ENCODE peak calls at places on chromosomes 1 and 21, in eight cellular contexts. Q is prostate gland, I is fibroblast of lung, O is heart right ventricle, C is IMR-90, Z is mucosa of descending colon, S is right lobe of liver, X is Karpas-422. B is an unnamed sample. For H3K9me3 and H3K4me1, the result is how much of the 10 kb centered on the place peaks cover.

GRCh38 chr1:28782011-28782410 is 30.0 kb upstream of the OPRD1 start:
- DNase-seq in O (no peak), C (no peak), Q (no peak), X (no peak), I (no peak), S (no peak), Z (no peak), B (peak)

GRCh38 chr1:47725000-47725731 is 272.0 kb downstream of the TRABD2B start:
- DNase-seq in I (no peak), C (no peak), X (no peak), O (no peak), Z (no peak), Q (no peak), S (no peak), B (peak)

GRCh38 chr1:18746981-18747380 is 112.5 kb downstream of the TAS1R2 start:
- DNase-seq in S (no peak), Q (no peak), C (no peak), Z (no peak), I (no peak), X (no peak), O (no peak), B (no peak)

GRCh38 chr1:165259706-165260105 is 96.8 kb downstream of the LMX1A start:
- DNase-seq in Z (no peak), X (no peak), C (no peak), O (no peak), I (no peak), S (no peak), Q (no peak), B (no peak)

GRCh38 chr1:78839704-78840277 is 166.7 kb downstream of the ADGRL4 start:
- DNase-seq in Z (no peak), X (peak), Q (peak), I (peak), O (no peak), S (no peak), C (peak), B (no peak)

GRCh38 chr1:41381691-41382530 is 20.7 kb downstream of the FOXO6 start:
- DNase-seq in C (no peak), I (peak), O (peak), S (no peak), X (no peak), Z (no peak), Q (no peak), B (peak)

GRCh38 chr1:10640079-10640578 is 156.3 kb downstream of the CASZ1 start:
- DNase-seq in Q (no peak), X (no peak), Z (no peak), O (peak), I (no peak), C (no peak), S (no peak), B (no peak)

GRCh38 chr1:38274974-38275373 is 228.4 kb upstream of the POU3F1 start:
- DNase-seq in S (no peak), C (no peak), I (no peak), Q (no peak), O (peak), X (no peak), Z (no peak), B (no peak)

GRCh38 chr1:200992382-200993101 is 31.0 kb downstream of the KIF21B start:
- DNase-seq in X (no peak), C (no peak), S (no peak), Z (no peak), Q (no peak), I (no peak), O (no peak), B (no peak)

GRCh38 chr1:204104331-204105222 is 31.7 kb downstream of the SOX13 start:
- DNase-seq in Z (peak), I (no peak), S (no peak), X (no peak), Q (no peak), O (peak), C (no peak), B (no peak)

GRCh38 chr1:167095368-167095767 is 1.5 kb downstream of the STYXL2 start:
- DNase-seq in I (peak), O (no peak), X (no peak), Q (no peak), C (peak), S (no peak), Z (no peak), B (no peak)

GRCh38 chr1:209516771-209517471 is 66.6 kb upstream of the CAMK1G start:
- DNase-seq in C (no peak), Q (no peak), S (no peak), O (no peak), Z (no peak), X (no peak), I (no peak), B (no peak)

GRCh38 chr1:41175546-41175945 is 66.6 kb downstream of the SCMH1 start:
- DNase-seq in C (peak), X (no peak), S (no peak), Q (no peak), O (no peak), I (no peak), Z (no peak), B (no peak)

GRCh38 chr1:173193639-173194038 is 13.5 kb downstream of the TNFSF4 start:
- DNase-seq in O (no peak), I (peak), X (peak), Q (no peak), Z (no peak), S (no peak), C (peak), B (no peak)

GRCh38 chr1:43382027-43382771 is 7.4 kb downstream of the MED8 start:
- DNase-seq in O (no peak), C (no peak), S (no peak), Q (no peak), Z (no peak), I (peak), X (no peak), B (no peak)

GRCh38 chr1:3019516-3020051 is 1.7 kb upstream of the ACTRT2 start:
- DNase-seq in S (no peak), Q (no peak), X (no peak), C (no peak), I (no peak), O (peak), Z (peak), B (peak)

GRCh38 chr1:3018051-3018471 is 3.2 kb upstream of the ACTRT2 start:
- DNase-seq in S (no peak), O (peak), Q (no peak), Z (peak), X (no peak), I (no peak), C (no peak), B (peak)

GRCh38 chr1:3019007-3019515 is 2.2 kb upstream of the ACTRT2 start:
- DNase-seq in Q (no peak), X (no peak), S (no peak), I (no peak), C (no peak), Z (peak), O (no peak), B (peak)

GRCh38 chr1:3017440-3018050 is 3.7 kb upstream of the ACTRT2 start:
- DNase-seq in I (no peak), Q (no peak), C (no peak), Z (no peak), X (no peak), O (no peak), S (peak), B (peak)

GRCh38 chr1:3018576-3018975 is 2.7 kb upstream of the ACTRT2 start:
- DNase-seq in S (no peak), C (no peak), Q (no peak), I (no peak), Z (peak), O (no peak), X (no peak), B (peak)
- H3K9me3 ChIP-seq in S (under half), C (half or more), Q (under half), I (under half), Z (under half), O (under half), X (under half), B (under half)

GRCh38 chr1:8681317-8681650 is 136.2 kb downstream of the RERE start:
- DNase-seq in S (no peak), Z (no peak), I (no peak), X (no peak), Q (no peak), C (no peak), O (no peak), B (no peak)
- H3K4me1 ChIP-seq in S (under half), Z (under half), I (under half), X (under half), Q (under half), C (under half), O (under half), B (under half)

DNA sequence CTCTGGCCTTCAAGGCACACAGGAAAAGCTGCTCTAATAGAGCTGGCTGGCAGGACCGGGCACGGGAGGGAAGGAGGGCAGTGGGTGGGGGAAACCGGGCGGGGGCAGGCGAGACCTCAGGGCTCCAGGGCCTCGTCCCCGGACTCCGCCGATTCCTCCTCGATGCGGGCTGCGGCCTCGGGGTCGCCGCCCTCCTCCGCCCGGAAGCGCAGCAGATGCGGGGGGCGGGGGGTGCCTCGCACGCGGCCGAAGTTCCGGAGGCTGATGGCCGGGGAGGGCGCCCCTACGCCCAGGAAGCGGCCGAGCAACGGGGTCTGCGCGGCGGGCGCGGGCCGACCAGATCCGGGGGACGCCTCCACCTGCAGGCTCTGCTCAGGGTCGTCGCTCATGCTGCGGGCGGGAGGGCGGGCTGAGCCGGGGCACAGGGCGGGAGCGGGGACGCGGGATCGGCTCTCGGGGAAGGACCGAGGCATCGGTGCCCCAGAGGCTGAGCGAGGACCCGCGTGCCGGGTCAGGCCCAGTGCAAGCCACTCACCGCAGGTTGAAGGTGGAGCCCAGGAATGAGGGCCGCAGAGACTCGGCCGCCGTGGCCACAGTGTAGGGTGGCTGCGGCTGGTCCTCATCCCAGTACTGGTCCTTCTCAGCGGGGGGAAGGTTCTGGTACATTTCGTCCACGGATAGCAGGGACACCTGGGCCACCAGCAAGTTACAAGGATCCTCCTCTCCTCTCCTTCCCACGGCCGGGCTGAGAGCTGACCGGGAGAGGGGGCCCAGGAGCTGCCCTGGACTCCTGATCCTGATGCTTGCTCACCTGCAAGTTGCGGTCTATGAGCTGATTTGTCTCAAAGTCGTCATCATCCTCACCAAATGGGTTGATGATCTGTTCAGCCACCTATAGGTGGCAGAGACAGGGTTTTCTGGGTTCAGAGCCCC is 3.6 kb downstream of the BEST4 start:
- DNase-seq in S (no peak), Q (no peak), X (peak), I (no peak), C (no peak), Z (peak), O (no peak), B (no peak)
- H3K4me3 ChIP-seq in S (peak), Q (peak), X (peak), I (peak), C (no peak), Z (no peak), O (peak), B (no peak)

GRCh38 chr1:228042508-228042907 is 35.7 kb downstream of the WNT3A start:
- DNase-seq in X (no peak), S (no peak), I (no peak), C (no peak), Q (no peak), O (no peak), Z (no peak), B (no peak)
- H3K9me3 ChIP-seq in X (under half), S (under half), I (under half), C (under half), Q (under half), O (under half), Z (under half), B (under half)

GRCh38 chr1:226355679-226356583 is 47.0 kb upstream of the LIN9 start:
- DNase-seq in C (no peak), X (peak), I (no peak), O (peak), Z (no peak), Q (no peak), S (no peak), B (no peak)
- H3K4me1 ChIP-seq in C (under half), X (half or more), I (under half), O (under half), Z (under half), Q (under half), S (under half), B (under half)

DNA sequence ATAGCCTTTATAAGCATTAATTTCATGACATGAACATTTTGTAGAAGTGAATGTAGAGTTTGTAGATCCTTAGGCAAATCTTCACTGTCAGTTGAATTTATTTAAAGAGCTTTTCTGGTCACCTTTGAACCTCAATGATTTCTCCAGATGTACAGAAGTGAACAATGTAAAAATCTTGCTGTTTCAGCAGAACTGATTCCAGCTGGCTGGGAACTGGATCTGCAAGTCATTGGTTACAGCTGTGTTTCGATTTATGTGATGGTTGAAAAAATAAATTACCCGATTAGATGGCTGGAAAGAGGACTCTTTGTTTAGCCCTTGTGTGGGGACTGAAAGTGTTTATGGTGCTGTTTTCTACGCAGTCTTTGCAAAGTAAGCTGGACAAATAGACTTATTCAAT is 849.8 kb downstream of the USP25 start:
- DNase-seq in S (no peak), Z (no peak), O (no peak), X (no peak), I (peak), C (peak), Q (no peak), B (no peak)
- H3K4me3 ChIP-seq in S (no peak), Z (no peak), O (no peak), X (no peak), I (peak), C (no peak), Q (no peak), B (no peak)

DNA sequence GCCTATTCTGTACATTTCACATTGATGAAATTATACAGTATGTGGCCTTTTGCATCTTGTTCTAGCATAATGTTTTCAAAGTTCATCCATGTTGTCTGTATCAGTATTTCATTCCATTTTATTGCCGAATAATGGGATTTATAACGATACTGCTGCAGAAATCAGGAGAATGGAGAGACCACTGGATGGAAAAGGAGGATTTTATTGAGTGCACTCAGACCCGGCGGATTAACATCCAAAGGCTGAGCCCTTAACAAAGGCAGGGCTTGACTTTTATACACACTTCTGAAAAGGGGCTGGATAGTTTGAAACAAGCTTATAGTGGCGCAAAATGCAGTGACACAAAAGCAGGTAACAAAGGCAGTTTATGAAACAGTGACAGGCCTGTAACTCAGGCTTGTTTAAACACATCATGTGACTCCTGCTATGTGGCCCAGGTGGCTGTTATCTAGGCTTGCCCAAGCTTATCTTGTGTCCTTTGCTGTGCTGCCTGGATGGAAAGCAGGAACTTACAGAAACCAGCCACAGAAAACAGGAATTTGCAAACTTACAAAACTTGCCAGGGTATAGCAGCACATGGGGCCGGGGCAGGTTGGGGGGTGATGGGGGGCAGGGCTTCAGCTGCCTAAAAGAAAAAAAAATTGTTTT is 32.8 kb upstream of the KCNJ15 start:
- DNase-seq in C (peak), Z (no peak), O (no peak), I (peak), Q (no peak), S (no peak), X (peak), B (no peak)
- H3K9me3 ChIP-seq in C (under half), Z (under half), O (under half), I (under half), Q (under half), S (under half), X (under half), B (under half)

DNA sequence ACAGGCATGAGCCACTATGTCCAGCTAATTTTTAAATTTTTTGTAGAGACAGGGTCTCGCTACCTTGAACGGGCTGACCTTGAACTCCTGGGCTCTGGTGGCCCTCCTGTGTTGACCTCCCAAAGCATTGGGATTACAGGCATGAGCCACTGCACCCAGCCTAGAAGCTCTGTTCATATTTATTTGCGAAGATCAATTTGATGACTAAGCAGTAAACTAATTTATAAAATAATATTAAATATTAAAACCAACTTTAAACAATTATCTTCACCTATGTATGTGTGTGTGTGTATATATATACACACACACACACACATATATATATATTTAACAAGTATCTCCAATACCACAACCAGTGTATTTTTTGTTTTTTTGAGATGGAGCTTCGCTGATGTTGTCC is 4.4 kb downstream of the NADK start:
- DNase-seq in Z (peak), O (no peak), C (no peak), X (no peak), I (no peak), Q (no peak), S (no peak), B (no peak)
- H3K4me1 ChIP-seq in Z (under half), O (under half), C (under half), X (under half), I (under half), Q (under half), S (under half), B (under half)

GRCh38 chr1:234325878-234326492 is 47.3 kb upstream of the COA6 start:
- DNase-seq in S (no peak), O (no peak), X (no peak), Z (no peak), Q (no peak), C (no peak), I (no peak), B (no peak)
- H3K4me3 ChIP-seq in S (peak), O (peak), X (no peak), Z (no peak), Q (peak), C (no peak), I (peak), B (peak)